ENCODE peak calls at places on chromosomes 1 and 21, in nine cellular contexts. R, V, D, O, C, Z, S, U and K are unnamed samples.

GRCh38 chr1:184299076-184299790 is 87.6 kb upstream of the C1orf21 start:
- DNase-seq in R (peak; percentile 95), V (no peak), C (no peak), D (no peak), O (no peak), S (peak; percentile 95), U (no peak), Z (no peak), K (peak; percentile 87)

GRCh38 chr1:5810131-5810530 is 182.1 kb downstream of the NPHP4 start:
- DNase-seq in Z (no peak), C (no peak), D (no peak), O (no peak), R (no peak), S (no peak), V (no peak), U (no peak), K (no peak)

GRCh38 chr1:241968618-241969017 is 11.1 kb downstream of the BECN2 start:
- DNase-seq in V (no peak), R (no peak), O (no peak), S (no peak), U (no peak), Z (no peak), C (no peak), D (no peak), K (no peak)

GRCh38 chr1:177873238-177873637 is 96.6 kb downstream of the SEC16B start:
- DNase-seq in V (no peak), C (no peak), R (peak; percentile 95), Z (peak; percentile 66), S (peak; percentile 94), O (no peak), D (no peak), U (no peak), K (peak; percentile 85)

GRCh38 chr1:32892368-32893197 is 6.3 kb downstream of the HPCA start:
- DNase-seq in Z (peak; percentile 59), C (no peak), V (no peak), R (peak; percentile 36), O (no peak), U (no peak), D (peak; percentile 84), S (no peak), K (no peak)

GRCh38 chr21:17454315-17455027 is 58.4 kb upstream of the CXADR start:
- DNase-seq in V (peak; percentile 63), R (peak; percentile 90), O (peak; percentile 70), S (peak; percentile 92), Z (peak; percentile 74), U (peak; percentile 73), C (no peak), D (no peak), K (peak; percentile 90)

GRCh38 chr1:84374991-84375838 is 23.1 kb upstream of the DNASE2B start:
- DNase-seq in S (no peak), C (no peak), V (peak; percentile 79), O (peak; percentile 39), Z (no peak), D (no peak), R (peak; percentile 26), U (peak; percentile 76), K (no peak)

GRCh38 chr21:45011911-45012660 is 62.3 kb upstream of the ADARB1 start:
- DNase-seq in S (peak; percentile 94), O (peak; percentile 12), R (peak; percentile 91), C (no peak), V (no peak), Z (peak; percentile 93), D (no peak), U (peak; percentile 65), K (peak; percentile 88)

GRCh38 chr1:153456396-153456795 is 4.1 kb downstream of the S100A7 start:
- DNase-seq in S (no peak), Z (no peak), U (no peak), O (no peak), D (no peak), V (no peak), R (no peak), C (no peak), K (no peak)

GRCh38 chr1:36996106-36996505 is 38.2 kb downstream of the GRIK3 start:
- DNase-seq in O (no peak), U (no peak), Z (no peak), V (no peak), S (no peak), R (no peak), C (no peak), D (no peak), K (no peak)

GRCh38 chr1:156833598-156833997 is 16.9 kb upstream of the SH2D2A start:
- DNase-seq in D (no peak), V (no peak), S (no peak), O (no peak), U (no peak), C (no peak), Z (no peak), R (no peak), K (no peak)
- TF ChIP-seq CTCF in D (no peak), V (no peak), S (no peak), O (no peak), U (no peak), C (no peak), Z (no peak), R (no peak), K (no peak)

GRCh38 chr1:111802984-111803383 is 47.3 kb downstream of the DDX20 start:
- DNase-seq in V (no peak), Z (no peak), S (no peak), R (no peak), D (no peak), C (no peak), O (no peak), U (no peak), K (no peak)

GRCh38 chr1:111798580-111798979 is 42.9 kb downstream of the DDX20 start:
- DNase-seq in D (no peak), V (no peak), C (no peak), U (no peak), R (no peak), O (no peak), Z (no peak), S (no peak), K (no peak)

GRCh38 chr1:111802110-111802509 is 46.4 kb downstream of the DDX20 start:
- DNase-seq in V (no peak), U (no peak), Z (no peak), C (no peak), S (no peak), R (no peak), D (no peak), O (no peak), K (no peak)

GRCh38 chr1:111803951-111804350 is 48.2 kb downstream of the DDX20 start:
- DNase-seq in C (no peak), V (no peak), D (no peak), R (no peak), Z (no peak), O (no peak), S (no peak), U (no peak), K (no peak)

GRCh38 chr1:111801071-111801850 is 45.6 kb downstream of the DDX20 start:
- DNase-seq in U (no peak), Z (no peak), R (no peak), C (peak; percentile 11), S (no peak), V (no peak), D (no peak), O (no peak), K (no peak)
- TF ChIP-seq CTCF in U (no peak), Z (no peak), R (no peak), C (no peak), S (no peak), V (no peak), D (no peak), O (no peak), K (peak; percentile 4)

GRCh38 chr1:23177031-23177430 is 8.4 kb upstream of the LUZP1 start:
- DNase-seq in Z (no peak), R (no peak), C (no peak), S (no peak), U (no peak), O (no peak), D (no peak), V (no peak), K (no peak)

GRCh38 chr1:23174383-23175110 is 5.9 kb upstream of the LUZP1 start:
- DNase-seq in U (no peak), V (no peak), C (no peak), O (no peak), Z (no peak), D (no peak), R (no peak), S (no peak), K (no peak)

GRCh38 chr1:23178931-23179330 is 10.3 kb upstream of the LUZP1 start:
- DNase-seq in U (no peak), C (no peak), V (no peak), S (peak; percentile 38), R (no peak), Z (no peak), D (no peak), O (no peak), K (peak; percentile 54)

GRCh38 chr1:23178414-23178813 is 9.8 kb upstream of the LUZP1 start:
- DNase-seq in Z (no peak), R (no peak), O (no peak), V (no peak), C (no peak), S (no peak), U (no peak), D (no peak), K (no peak)

GRCh38 chr1:23177438-23178380 is 9.1 kb upstream of the LUZP1 start:
- DNase-seq in U (peak; percentile 88), R (peak; percentile 84), O (peak; percentile 87), V (peak; percentile 49), C (peak; percentile 64), D (peak; percentile 93), Z (peak; percentile 89), S (peak; percentile 75), K (peak; percentile 78)
- TF ChIP-seq CTCF in U (peak; percentile 22), R (no peak), O (no peak), V (no peak), C (no peak), D (peak; percentile 14), Z (peak; percentile 9), S (peak; percentile 27), K (no peak)

DNA sequence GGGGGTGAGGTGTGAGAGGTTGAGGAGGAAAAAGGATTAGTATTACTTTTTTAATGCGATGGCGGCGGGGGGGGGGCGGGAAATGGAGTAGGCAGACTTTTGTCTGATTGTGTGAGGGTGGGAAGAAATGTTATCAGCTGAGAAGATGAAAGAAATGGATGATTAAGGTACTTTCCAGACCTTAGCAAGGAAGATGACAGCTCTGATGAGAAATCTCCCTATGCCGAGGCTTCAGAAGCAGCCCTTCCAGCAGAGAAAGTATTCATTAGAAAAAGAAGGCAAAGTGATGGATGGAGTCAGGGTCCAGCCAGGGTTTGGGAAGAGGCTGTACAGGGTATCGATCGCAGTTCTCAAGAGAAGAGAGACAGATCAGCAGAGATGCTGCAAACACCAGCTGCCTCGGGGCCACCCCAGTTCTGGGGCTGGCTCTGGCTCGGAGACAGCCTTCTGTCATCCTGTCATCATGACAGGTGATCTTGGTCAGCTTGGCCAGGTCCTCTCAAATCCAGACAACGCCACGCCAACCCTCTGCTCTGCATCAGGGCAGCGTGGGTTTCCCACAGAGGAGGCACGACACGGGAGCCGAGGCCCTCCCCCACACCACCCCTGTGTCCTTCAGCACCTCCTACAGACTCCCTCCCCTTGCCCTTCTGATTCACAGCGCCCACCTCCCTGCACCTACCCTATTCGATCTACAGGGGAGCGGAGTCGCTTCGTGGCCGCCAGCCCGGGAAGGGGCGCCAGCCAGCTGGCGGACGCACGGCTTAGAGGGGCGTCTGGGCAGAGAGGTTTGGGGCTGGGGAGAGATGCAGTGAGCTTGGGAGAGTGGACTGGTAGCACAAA is 688 bp upstream of the ATXN7L2 start:
- DNase-seq in R (peak; percentile 26), U (peak; percentile 80), V (no peak), D (peak; percentile 66), Z (peak; percentile 55), S (peak; percentile 13), O (peak; percentile 42), C (no peak), K (no peak)
- TF ChIP-seq CTCF in R (no peak), U (no peak), V (no peak), D (no peak), Z (peak; percentile 5), S (no peak), O (peak; percentile 19), C (no peak), K (peak; percentile 29)